ENCODE peak calls at places on chromosomes 5 and 9, in eight cellular contexts. One of them, this sample, is unnamed.

GRCh38 chr9:129567329-129567728 is 53.6 kb downstream of the C9orf50 start:
- DNase-seq in body of pancreas: no peak
- DNase-seq in right lobe of liver: no peak
- DNase-seq in gastrocnemius medialis: no peak
- DNase-seq in IMR-90: no peak
- DNase-seq in uterus: no peak
- DNase-seq in HCT116: no peak
- DNase-seq in prostate gland: no peak
- DNase-seq in this sample: no peak

GRCh38 chr9:138017200-138017599 is 139.6 kb downstream of the CACNA1B start:
- DNase-seq in uterus: no peak
- DNase-seq in body of pancreas: no peak
- DNase-seq in HCT116: no peak
- DNase-seq in right lobe of liver: no peak
- DNase-seq in gastrocnemius medialis: no peak
- DNase-seq in IMR-90: no peak
- DNase-seq in prostate gland: no peak
- DNase-seq in this sample: no peak

GRCh38 chr9:68802525-68803015 is 97.5 kb downstream of the PIP5K1B start:
- DNase-seq in prostate gland: no peak
- DNase-seq in body of pancreas: no peak
- DNase-seq in uterus: no peak
- DNase-seq in gastrocnemius medialis: no peak
- DNase-seq in HCT116: no peak
- DNase-seq in IMR-90: no peak
- DNase-seq in right lobe of liver: no peak
- DNase-seq in this sample: no peak

GRCh38 chr5:42840279-42840678 is 28.6 kb upstream of the SELENOP start:
- DNase-seq in prostate gland: peak; percentile 53
- DNase-seq in IMR-90: peak; percentile 58
- DNase-seq in gastrocnemius medialis: peak; percentile 48
- DNase-seq in HCT116: no peak
- DNase-seq in uterus: peak; percentile 64
- DNase-seq in body of pancreas: peak; percentile 67
- DNase-seq in right lobe of liver: peak; percentile 90
- DNase-seq in this sample: no peak

GRCh38 chr9:28155067-28155466 is 581.8 kb upstream of the C9orf72 start:
- DNase-seq in body of pancreas: peak; percentile 39
- DNase-seq in prostate gland: no peak
- DNase-seq in right lobe of liver: no peak
- DNase-seq in uterus: no peak
- DNase-seq in gastrocnemius medialis: no peak
- DNase-seq in IMR-90: no peak
- DNase-seq in HCT116: no peak
- DNase-seq in this sample: no peak

GRCh38 chr5:143606043-143606752 is 202.7 kb upstream of the NR3C1 start:
- DNase-seq in HCT116: no peak
- DNase-seq in gastrocnemius medialis: no peak
- DNase-seq in prostate gland: no peak
- DNase-seq in right lobe of liver: no peak
- DNase-seq in uterus: no peak
- DNase-seq in IMR-90: peak; percentile 48
- DNase-seq in body of pancreas: no peak
- DNase-seq in this sample: no peak

GRCh38 chr9:114282926-114283325 is 40.0 kb upstream of the ORM1 start:
- DNase-seq in uterus: peak; percentile 35
- DNase-seq in body of pancreas: no peak
- DNase-seq in HCT116: no peak
- DNase-seq in right lobe of liver: peak; percentile 14
- DNase-seq in gastrocnemius medialis: no peak
- DNase-seq in prostate gland: no peak
- DNase-seq in IMR-90: peak; percentile 93
- DNase-seq in this sample: no peak

GRCh38 chr5:149820012-149820411 is 89.9 kb downstream of the PPARGC1B start:
- DNase-seq in uterus: no peak
- DNase-seq in IMR-90: no peak
- DNase-seq in body of pancreas: no peak
- DNase-seq in prostate gland: no peak
- DNase-seq in gastrocnemius medialis: no peak
- DNase-seq in HCT116: no peak
- DNase-seq in right lobe of liver: no peak
- DNase-seq in this sample: no peak

GRCh38 chr5:65100846-65101678 is 332.3 kb downstream of the CWC27 start:
- DNase-seq in uterus: peak; percentile 35
- DNase-seq in IMR-90: peak; percentile 86
- DNase-seq in body of pancreas: peak; percentile 62
- DNase-seq in gastrocnemius medialis: peak; percentile 26
- DNase-seq in prostate gland: peak; percentile 19
- DNase-seq in right lobe of liver: peak; percentile 71
- DNase-seq in HCT116: peak; percentile 22
- DNase-seq in this sample: no peak

GRCh38 chr5:96459313-96460109 is 26.5 kb upstream of the PCSK1 start:
- DNase-seq in gastrocnemius medialis: no peak
- DNase-seq in uterus: no peak
- DNase-seq in HCT116: no peak
- DNase-seq in IMR-90: no peak
- DNase-seq in right lobe of liver: no peak
- DNase-seq in prostate gland: no peak
- DNase-seq in body of pancreas: peak; percentile 9
- DNase-seq in this sample: no peak

GRCh38 chr5:137923856-137924255 is 34.6 kb downstream of the PKD2L2 start:
- DNase-seq in HCT116: no peak
- DNase-seq in uterus: no peak
- DNase-seq in prostate gland: no peak
- DNase-seq in gastrocnemius medialis: no peak
- DNase-seq in IMR-90: peak; percentile 48
- DNase-seq in body of pancreas: no peak
- DNase-seq in right lobe of liver: no peak
- DNase-seq in this sample: no peak

GRCh38 chr9:96871176-96871575 is 16.9 kb upstream of the ZNF782 start:
- DNase-seq in IMR-90: no peak
- DNase-seq in prostate gland: no peak
- DNase-seq in HCT116: no peak
- DNase-seq in gastrocnemius medialis: no peak
- DNase-seq in body of pancreas: no peak
- DNase-seq in right lobe of liver: no peak
- DNase-seq in uterus: no peak
- DNase-seq in this sample: no peak

GRCh38 chr9:89482950-89483349 is 15.0 kb downstream of the SEMA4D start:
- DNase-seq in HCT116: no peak
- DNase-seq in uterus: no peak
- DNase-seq in right lobe of liver: no peak
- DNase-seq in IMR-90: no peak
- DNase-seq in body of pancreas: no peak
- DNase-seq in prostate gland: no peak
- DNase-seq in gastrocnemius medialis: peak; percentile 91
- DNase-seq in this sample: no peak

GRCh38 chr9:96021616-96022444 is 146.3 kb downstream of the ERCC6L2 start:
- DNase-seq in body of pancreas: no peak
- DNase-seq in IMR-90: no peak
- DNase-seq in HCT116: no peak
- DNase-seq in uterus: no peak
- DNase-seq in right lobe of liver: no peak
- DNase-seq in prostate gland: no peak
- DNase-seq in gastrocnemius medialis: no peak
- DNase-seq in this sample: no peak

GRCh38 chr5:33306758-33307157 is 134.0 kb upstream of the TARS1 start:
- DNase-seq in prostate gland: no peak
- DNase-seq in uterus: no peak
- DNase-seq in right lobe of liver: no peak
- DNase-seq in HCT116: no peak
- DNase-seq in body of pancreas: no peak
- DNase-seq in gastrocnemius medialis: no peak
- DNase-seq in IMR-90: no peak
- DNase-seq in this sample: no peak

GRCh38 chr5:28807230-28807629 is 1768.8 kb upstream of the CDH9 start:
- DNase-seq in prostate gland: no peak
- DNase-seq in right lobe of liver: no peak
- DNase-seq in uterus: no peak
- DNase-seq in IMR-90: no peak
- DNase-seq in gastrocnemius medialis: no peak
- DNase-seq in HCT116: no peak
- DNase-seq in body of pancreas: no peak
- DNase-seq in this sample: no peak

GRCh38 chr5:28808967-28809810 is 1770.8 kb upstream of the CDH9 start:
- DNase-seq in prostate gland: no peak
- DNase-seq in body of pancreas: no peak
- DNase-seq in uterus: no peak
- DNase-seq in IMR-90: no peak
- DNase-seq in gastrocnemius medialis: no peak
- DNase-seq in HCT116: no peak
- DNase-seq in right lobe of liver: no peak
- DNase-seq in this sample: no peak

GRCh38 chr5:28810751-28811136 is 1772.4 kb upstream of the CDH9 start:
- DNase-seq in IMR-90: no peak
- DNase-seq in right lobe of liver: no peak
- DNase-seq in gastrocnemius medialis: no peak
- DNase-seq in HCT116: no peak
- DNase-seq in prostate gland: no peak
- DNase-seq in uterus: no peak
- DNase-seq in body of pancreas: no peak
- DNase-seq in this sample: no peak

DNA sequence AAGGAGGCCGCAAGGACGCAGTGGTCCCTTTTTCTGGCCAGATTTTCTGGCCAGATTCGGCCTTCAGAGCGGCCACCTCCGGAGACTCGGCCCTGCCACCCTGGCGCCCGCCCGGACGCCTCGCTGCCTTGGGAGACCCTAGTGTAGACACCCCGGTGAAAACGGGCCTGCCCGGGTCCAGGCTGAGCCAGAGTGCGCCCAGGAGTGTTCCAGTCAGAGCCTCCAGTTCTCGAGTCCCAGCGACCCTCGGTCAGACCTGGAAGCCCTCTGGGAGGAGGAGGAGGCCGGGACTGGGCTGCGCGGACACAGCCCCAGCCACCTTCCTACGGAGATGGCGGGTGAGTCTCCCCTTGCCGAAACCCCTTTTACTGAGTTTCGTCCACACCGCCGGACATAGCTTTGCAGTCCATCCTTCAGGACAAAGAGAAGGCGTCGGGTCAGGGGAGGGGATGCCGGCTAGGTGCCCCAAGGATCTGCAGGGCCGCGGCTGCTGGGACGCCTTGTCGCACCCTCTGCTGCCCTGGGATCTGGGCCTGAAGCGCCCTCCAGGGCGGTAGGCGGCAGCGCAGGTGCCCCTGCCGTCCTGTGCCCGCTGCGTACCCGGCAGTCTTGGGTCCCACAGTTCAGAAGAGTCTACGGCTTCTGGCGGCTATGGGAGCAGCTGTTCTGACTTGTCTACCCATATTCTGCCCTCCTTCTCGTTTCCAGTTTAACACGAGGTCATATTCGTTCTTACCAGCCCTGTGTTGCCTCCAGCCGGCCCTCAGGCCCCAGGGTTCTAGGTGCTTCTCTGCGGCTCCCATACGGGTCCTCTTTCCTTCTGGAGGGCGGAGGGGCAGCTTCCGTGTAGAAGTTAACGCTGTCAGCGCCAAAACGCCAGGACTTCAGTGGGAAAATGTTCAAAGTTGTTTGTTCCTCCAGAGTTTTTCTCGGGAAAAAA is 1771.7 kb upstream of the CDH9 start:
- DNase-seq in HCT116: no peak
- DNase-seq in uterus: no peak
- DNase-seq in IMR-90: no peak
- DNase-seq in right lobe of liver: no peak
- DNase-seq in gastrocnemius medialis: no peak
- DNase-seq in body of pancreas: no peak
- DNase-seq in prostate gland: no peak
- DNase-seq in this sample: no peak
- TF ChIP-seq POLR2A in HCT116: no peak
- TF ChIP-seq POLR2A in uterus: no peak
- TF ChIP-seq POLR2A in IMR-90: no peak
- TF ChIP-seq POLR2A in right lobe of liver: no peak
- TF ChIP-seq POLR2A in gastrocnemius medialis: no peak
- TF ChIP-seq POLR2A in body of pancreas: no peak
- TF ChIP-seq POLR2A in prostate gland: no peak
- TF ChIP-seq POLR2A in this sample: no peak

GRCh38 chr9:133935328-133936040 is 56.6 kb downstream of the VAV2 start:
- DNase-seq in uterus: peak; percentile 75
- DNase-seq in IMR-90: peak; percentile 70
- DNase-seq in gastrocnemius medialis: peak; percentile 40
- DNase-seq in prostate gland: no peak
- DNase-seq in HCT116: no peak
- DNase-seq in body of pancreas: peak; percentile 87
- DNase-seq in right lobe of liver: peak; percentile 85
- DNase-seq in this sample: no peak
- TF ChIP-seq POLR2A in uterus: no peak
- TF ChIP-seq POLR2A in IMR-90: no peak
- TF ChIP-seq POLR2A in gastrocnemius medialis: no peak
- TF ChIP-seq POLR2A in prostate gland: no peak
- TF ChIP-seq POLR2A in HCT116: no peak
- TF ChIP-seq POLR2A in body of pancreas: no peak
- TF ChIP-seq POLR2A in right lobe of liver: no peak
- TF ChIP-seq POLR2A in this sample: no peak

GRCh38 chr5:157730900-157731271 is 334 bp upstream of the THG1L start:
- DNase-seq in body of pancreas: no peak
- DNase-seq in uterus: no peak
- DNase-seq in HCT116: no peak
- DNase-seq in IMR-90: no peak
- DNase-seq in prostate gland: no peak
- DNase-seq in gastrocnemius medialis: no peak
- DNase-seq in right lobe of liver: no peak
- DNase-seq in this sample: no peak

GRCh38 chr5:157732784-157733262 is 1.6 kb downstream of the THG1L start:
- DNase-seq in uterus: no peak
- DNase-seq in body of pancreas: no peak
- DNase-seq in right lobe of liver: no peak
- DNase-seq in prostate gland: no peak
- DNase-seq in HCT116: no peak
- DNase-seq in gastrocnemius medialis: no peak
- DNase-seq in IMR-90: no peak
- DNase-seq in this sample: no peak

GRCh38 chr5:157732130-157732783 is 1.0 kb downstream of the THG1L start:
- DNase-seq in IMR-90: no peak
- DNase-seq in gastrocnemius medialis: no peak
- DNase-seq in uterus: no peak
- DNase-seq in prostate gland: no peak
- DNase-seq in HCT116: no peak
- DNase-seq in right lobe of liver: no peak
- DNase-seq in body of pancreas: no peak
- DNase-seq in this sample: no peak

GRCh38 chr5:157729858-157730257 is 1.4 kb upstream of the THG1L start:
- DNase-seq in right lobe of liver: no peak
- DNase-seq in prostate gland: no peak
- DNase-seq in gastrocnemius medialis: no peak
- DNase-seq in body of pancreas: no peak
- DNase-seq in IMR-90: no peak
- DNase-seq in HCT116: no peak
- DNase-seq in uterus: no peak
- DNase-seq in this sample: no peak

GRCh38 chr5:157731272-157732129 is at the start of gene THG1L:
- DNase-seq in gastrocnemius medialis: peak; percentile 97
- DNase-seq in HCT116: peak; percentile 95
- DNase-seq in uterus: peak; percentile 99
- DNase-seq in right lobe of liver: peak; percentile 99
- DNase-seq in body of pancreas: peak; percentile 98
- DNase-seq in IMR-90: peak; percentile 97
- DNase-seq in prostate gland: peak; percentile 98
- DNase-seq in this sample: peak; percentile 85
- TF ChIP-seq POLR2A in gastrocnemius medialis: peak; percentile 35
- TF ChIP-seq POLR2A in HCT116: peak; percentile 94
- TF ChIP-seq POLR2A in uterus: peak; percentile 67
- TF ChIP-seq POLR2A in right lobe of liver: peak; percentile 90
- TF ChIP-seq POLR2A in body of pancreas: peak; percentile 83
- TF ChIP-seq POLR2A in IMR-90: peak; percentile 85
- TF ChIP-seq POLR2A in prostate gland: peak; percentile 50
- TF ChIP-seq POLR2A in this sample: peak; percentile 64

GRCh38 chr9:3331801-3332200 is 194.0 kb downstream of the RFX3 start:
- DNase-seq in HCT116: peak; percentile 18
- DNase-seq in IMR-90: no peak
- DNase-seq in uterus: no peak
- DNase-seq in gastrocnemius medialis: no peak
- DNase-seq in right lobe of liver: no peak
- DNase-seq in prostate gland: no peak
- DNase-seq in body of pancreas: peak; percentile 10
- DNase-seq in this sample: no peak
- TF ChIP-seq POLR2A in HCT116: no peak
- TF ChIP-seq POLR2A in IMR-90: no peak
- TF ChIP-seq POLR2A in uterus: no peak
- TF ChIP-seq POLR2A in gastrocnemius medialis: no peak
- TF ChIP-seq POLR2A in right lobe of liver: no peak
- TF ChIP-seq POLR2A in prostate gland: no peak
- TF ChIP-seq POLR2A in body of pancreas: no peak
- TF ChIP-seq POLR2A in this sample: no peak